ENCODE peak calls at places on chromosome 17, in six cellular contexts. One of them, this sample, is unnamed.
A peak's percentile ranks its signal among the peaks of the same experiment; 100 is the strongest.

GRCh38 chr17:66541461-66542182 is 239.2 kb downstream of the PRKCA start:
- DNase-seq in heart right ventricle: peak; percentile 26
- DNase-seq in AG09309: peak; percentile 82
- DNase-seq in A549: no peak
- DNase-seq in type B pancreatic cell: no peak
- DNase-seq in transverse colon: no peak
- DNase-seq in this sample: no peak

GRCh38 chr17:28634211-28634865 is 10.6 kb downstream of the BLTP2 start:
- DNase-seq in heart right ventricle: no peak
- DNase-seq in AG09309: no peak
- DNase-seq in A549: no peak
- DNase-seq in type B pancreatic cell: no peak
- DNase-seq in transverse colon: no peak
- DNase-seq in this sample: no peak

GRCh38 chr17:2174471-2175293 is 119.8 kb downstream of the HIC1 start:
- DNase-seq in heart right ventricle: peak; percentile 79
- DNase-seq in AG09309: peak; percentile 52
- DNase-seq in A549: no peak
- DNase-seq in type B pancreatic cell: no peak
- DNase-seq in transverse colon: peak; percentile 25
- DNase-seq in this sample: peak; percentile 87

GRCh38 chr17:27049104-27049784 is 244.7 kb upstream of the WSB1 start:
- DNase-seq in heart right ventricle: no peak
- DNase-seq in AG09309: no peak
- DNase-seq in A549: no peak
- DNase-seq in type B pancreatic cell: no peak
- DNase-seq in transverse colon: no peak
- DNase-seq in this sample: no peak

GRCh38 chr17:46868689-46869187 is 17.4 kb downstream of the WNT9B start:
- DNase-seq in heart right ventricle: no peak
- DNase-seq in AG09309: no peak
- DNase-seq in A549: no peak
- DNase-seq in type B pancreatic cell: no peak
- DNase-seq in transverse colon: no peak
- DNase-seq in this sample: no peak

GRCh38 chr17:74018116-74018515 is 185.4 kb upstream of the RPL38 start:
- DNase-seq in heart right ventricle: no peak
- DNase-seq in AG09309: no peak
- DNase-seq in A549: no peak
- DNase-seq in type B pancreatic cell: no peak
- DNase-seq in transverse colon: no peak
- DNase-seq in this sample: no peak

GRCh38 chr17:42553866-42554249 is 1.1 kb downstream of the HSD17B1 start:
- DNase-seq in heart right ventricle: no peak
- DNase-seq in AG09309: no peak
- DNase-seq in A549: no peak
- DNase-seq in type B pancreatic cell: no peak
- DNase-seq in transverse colon: no peak
- DNase-seq in this sample: no peak

GRCh38 chr17:58239987-58240386 is 1.6 kb downstream of the LPO start:
- DNase-seq in heart right ventricle: no peak
- DNase-seq in AG09309: no peak
- DNase-seq in A549: no peak
- DNase-seq in type B pancreatic cell: no peak
- DNase-seq in transverse colon: no peak
- DNase-seq in this sample: no peak

GRCh38 chr17:673200-673681 is 41.4 kb downstream of the VPS53 start:
- DNase-seq in heart right ventricle: no peak
- DNase-seq in AG09309: no peak
- DNase-seq in A549: no peak
- DNase-seq in type B pancreatic cell: no peak
- DNase-seq in transverse colon: no peak
- DNase-seq in this sample: no peak

GRCh38 chr17:79861371-79862216 is 22.4 kb upstream of the CBX4 start:
- DNase-seq in heart right ventricle: no peak
- DNase-seq in AG09309: no peak
- DNase-seq in A549: no peak
- DNase-seq in type B pancreatic cell: no peak
- DNase-seq in transverse colon: peak; percentile 22
- DNase-seq in this sample: no peak

GRCh38 chr17:43360376-43360738 is 38.4 kb upstream of the ARL4D start:
- DNase-seq in heart right ventricle: peak; percentile 66
- DNase-seq in AG09309: peak; percentile 62
- DNase-seq in A549: peak; percentile 69
- DNase-seq in type B pancreatic cell: no peak
- DNase-seq in transverse colon: peak; percentile 72
- DNase-seq in this sample: no peak

GRCh38 chr17:41547921-41548843 is 20.1 kb upstream of the KRT19 start:
- DNase-seq in heart right ventricle: peak; percentile 11
- DNase-seq in AG09309: peak; percentile 96
- DNase-seq in A549: peak; percentile 96
- DNase-seq in type B pancreatic cell: no peak
- DNase-seq in transverse colon: peak; percentile 68
- DNase-seq in this sample: peak; percentile 86

GRCh38 chr17:59342681-59343127 is 11.2 kb downstream of the YPEL2 start:
- DNase-seq in heart right ventricle: no peak
- DNase-seq in AG09309: no peak
- DNase-seq in A549: no peak
- DNase-seq in type B pancreatic cell: no peak
- DNase-seq in transverse colon: no peak
- DNase-seq in this sample: no peak

GRCh38 chr17:41308251-41308917 is 725 bp downstream of the KRTAP16-1 start:
- DNase-seq in heart right ventricle: peak; percentile 34
- DNase-seq in AG09309: no peak
- DNase-seq in A549: no peak
- DNase-seq in type B pancreatic cell: no peak
- DNase-seq in transverse colon: peak; percentile 63
- DNase-seq in this sample: no peak

GRCh38 chr17:1985686-1986085 is 39.4 kb downstream of the RTN4RL1 start:
- DNase-seq in heart right ventricle: no peak
- DNase-seq in AG09309: no peak
- DNase-seq in A549: no peak
- DNase-seq in type B pancreatic cell: no peak
- DNase-seq in transverse colon: no peak
- DNase-seq in this sample: no peak

GRCh38 chr17:14838567-14838966 is 426.6 kb downstream of the PMP22 start:
- DNase-seq in heart right ventricle: no peak
- DNase-seq in AG09309: no peak
- DNase-seq in A549: no peak
- DNase-seq in type B pancreatic cell: no peak
- DNase-seq in transverse colon: no peak
- DNase-seq in this sample: no peak

GRCh38 chr17:18015603-18016002 is 23.4 kb downstream of the ATPAF2 start:
- DNase-seq in heart right ventricle: no peak
- DNase-seq in AG09309: no peak
- DNase-seq in A549: no peak
- DNase-seq in type B pancreatic cell: no peak
- DNase-seq in transverse colon: no peak
- DNase-seq in this sample: no peak

GRCh38 chr17:76136276-76137025 is 4.6 kb downstream of the FOXJ1 start:
- DNase-seq in heart right ventricle: no peak
- DNase-seq in AG09309: no peak
- DNase-seq in A549: no peak
- DNase-seq in type B pancreatic cell: no peak
- DNase-seq in transverse colon: no peak
- DNase-seq in this sample: no peak
- TF ChIP-seq CTCF in heart right ventricle: no peak
- TF ChIP-seq CTCF in AG09309: no peak
- TF ChIP-seq CTCF in A549: no peak
- TF ChIP-seq CTCF in type B pancreatic cell: no peak
- TF ChIP-seq CTCF in transverse colon: no peak
- TF ChIP-seq CTCF in this sample: no peak

GRCh38 chr17:39872700-39873099 is 4.7 kb downstream of the ZPBP2 start:
- DNase-seq in heart right ventricle: no peak
- DNase-seq in AG09309: peak; percentile 1
- DNase-seq in A549: no peak
- DNase-seq in type B pancreatic cell: no peak
- DNase-seq in transverse colon: no peak
- DNase-seq in this sample: no peak
- TF ChIP-seq CTCF in heart right ventricle: peak; percentile 50
- TF ChIP-seq CTCF in AG09309: peak; percentile 36
- TF ChIP-seq CTCF in A549: peak; percentile 24
- TF ChIP-seq CTCF in type B pancreatic cell: no peak
- TF ChIP-seq CTCF in transverse colon: peak; percentile 19
- TF ChIP-seq CTCF in this sample: no peak

DNA sequence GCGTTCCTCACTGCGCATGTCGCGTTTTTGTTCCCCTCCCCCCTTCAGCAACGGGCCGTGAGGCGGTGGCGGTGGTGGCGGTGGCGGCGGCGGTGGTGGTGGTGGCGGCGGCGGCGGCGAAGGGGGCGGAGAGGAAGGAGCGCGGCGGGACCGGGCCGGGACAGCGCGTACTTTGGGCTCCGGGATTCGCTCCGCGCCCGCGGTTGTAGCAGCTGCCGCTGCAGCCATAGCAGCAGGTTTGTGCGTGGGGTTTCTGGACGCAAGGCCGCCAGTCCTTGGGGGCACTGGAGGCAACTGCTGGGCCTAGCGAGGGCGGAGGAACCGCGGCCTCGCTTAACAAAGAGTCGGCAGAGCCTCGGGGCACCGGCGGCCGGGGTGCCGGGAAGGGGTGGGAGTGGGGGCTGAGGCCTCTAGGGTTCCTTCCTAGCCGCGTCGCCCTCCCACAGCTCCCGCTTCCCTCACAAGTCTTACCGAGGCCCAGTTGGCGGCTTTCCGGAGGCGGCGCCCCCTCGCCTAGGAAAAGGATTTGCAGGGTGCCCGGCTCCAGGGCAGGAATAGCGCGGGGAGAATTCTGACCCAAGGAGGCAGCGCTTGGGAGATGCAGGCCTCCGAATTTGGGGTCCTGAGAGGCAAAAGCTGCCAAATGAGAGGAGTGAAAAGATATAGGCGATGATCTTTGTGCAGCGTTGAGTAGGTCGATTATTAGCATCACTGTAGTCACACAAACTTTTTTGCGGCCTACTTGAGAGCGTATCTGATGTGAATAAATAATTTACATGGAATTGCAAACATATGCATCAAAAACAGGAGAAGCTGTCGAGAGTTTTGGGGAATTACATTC is at the start of gene DDX42:
- DNase-seq in heart right ventricle: peak; percentile 92
- DNase-seq in AG09309: no peak
- DNase-seq in A549: peak; percentile 58
- DNase-seq in type B pancreatic cell: peak; percentile 93
- DNase-seq in transverse colon: peak; percentile 94
- DNase-seq in this sample: peak; percentile 95
- TF ChIP-seq CTCF in heart right ventricle: no peak
- TF ChIP-seq CTCF in AG09309: no peak
- TF ChIP-seq CTCF in A549: no peak
- TF ChIP-seq CTCF in type B pancreatic cell: peak; percentile 46
- TF ChIP-seq CTCF in transverse colon: no peak
- TF ChIP-seq CTCF in this sample: peak; percentile 22

GRCh38 chr17:76957600-76958464 is 89.6 kb downstream of the MGAT5B start:
- DNase-seq in heart right ventricle: no peak
- DNase-seq in AG09309: no peak
- DNase-seq in A549: no peak
- DNase-seq in type B pancreatic cell: no peak
- DNase-seq in transverse colon: no peak
- DNase-seq in this sample: no peak
- TF ChIP-seq CTCF in heart right ventricle: no peak
- TF ChIP-seq CTCF in AG09309: no peak
- TF ChIP-seq CTCF in A549: no peak
- TF ChIP-seq CTCF in type B pancreatic cell: no peak
- TF ChIP-seq CTCF in transverse colon: no peak
- TF ChIP-seq CTCF in this sample: no peak

DNA sequence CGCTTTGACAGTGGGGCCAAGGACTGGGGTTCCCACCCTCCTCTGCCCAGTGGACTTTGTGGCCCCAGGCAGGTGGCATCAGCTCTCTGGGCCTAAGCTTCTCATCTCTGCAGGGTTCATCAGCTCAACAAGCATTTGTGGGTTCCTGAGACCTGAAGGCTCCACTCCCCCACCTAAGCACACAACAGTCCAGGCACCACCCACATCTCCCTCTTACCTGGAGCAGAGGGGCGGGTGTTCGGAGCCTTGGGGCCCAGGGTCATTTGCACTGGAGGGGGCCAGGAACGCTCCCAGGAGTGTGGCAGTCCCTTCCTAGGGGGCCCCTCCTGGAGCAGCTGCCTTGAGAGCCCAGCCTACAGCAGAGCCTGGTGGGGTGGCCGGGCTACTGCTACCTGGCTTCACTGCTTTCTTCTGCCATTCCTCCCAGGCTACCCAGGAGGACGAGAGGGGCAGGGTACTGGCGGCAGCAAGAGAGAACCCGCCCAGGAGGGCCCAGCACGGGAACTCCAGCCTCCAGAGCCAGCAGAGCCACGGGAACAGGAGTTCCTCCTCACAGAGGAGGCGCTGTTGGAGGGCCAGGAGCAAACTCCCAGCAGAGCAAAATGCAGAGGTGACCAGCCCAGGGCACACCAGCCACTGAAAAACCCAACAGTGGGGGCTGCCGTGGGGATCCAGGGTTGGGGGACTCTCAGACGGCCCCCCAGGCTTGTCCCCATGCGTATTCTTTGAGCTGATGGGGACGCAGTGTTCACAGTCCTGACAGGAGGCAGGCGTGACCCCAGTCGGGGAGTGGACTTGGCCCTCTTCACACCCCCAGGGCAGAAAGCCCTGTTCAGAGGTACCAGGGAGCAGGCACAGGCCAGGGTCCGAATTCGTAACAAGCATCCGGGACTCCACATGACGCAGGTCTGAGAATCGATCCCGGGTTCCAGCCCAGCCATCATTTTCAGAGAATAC is 35.1 kb upstream of the SLC38A10 start:
- DNase-seq in heart right ventricle: no peak
- DNase-seq in AG09309: no peak
- DNase-seq in A549: peak; percentile 71
- DNase-seq in type B pancreatic cell: no peak
- DNase-seq in transverse colon: peak; percentile 61
- DNase-seq in this sample: no peak
- TF ChIP-seq CTCF in heart right ventricle: no peak
- TF ChIP-seq CTCF in AG09309: no peak
- TF ChIP-seq CTCF in A549: peak; percentile 28
- TF ChIP-seq CTCF in type B pancreatic cell: no peak
- TF ChIP-seq CTCF in transverse colon: no peak
- TF ChIP-seq CTCF in this sample: no peak

GRCh38 chr17:3681565-3681964 is 13.0 kb downstream of the EMC6 start:
- DNase-seq in heart right ventricle: no peak
- DNase-seq in AG09309: no peak
- DNase-seq in A549: no peak
- DNase-seq in type B pancreatic cell: no peak
- DNase-seq in transverse colon: no peak
- DNase-seq in this sample: no peak
- TF ChIP-seq CTCF in heart right ventricle: no peak
- TF ChIP-seq CTCF in AG09309: no peak
- TF ChIP-seq CTCF in A549: no peak
- TF ChIP-seq CTCF in type B pancreatic cell: no peak
- TF ChIP-seq CTCF in transverse colon: no peak
- TF ChIP-seq CTCF in this sample: no peak

DNA sequence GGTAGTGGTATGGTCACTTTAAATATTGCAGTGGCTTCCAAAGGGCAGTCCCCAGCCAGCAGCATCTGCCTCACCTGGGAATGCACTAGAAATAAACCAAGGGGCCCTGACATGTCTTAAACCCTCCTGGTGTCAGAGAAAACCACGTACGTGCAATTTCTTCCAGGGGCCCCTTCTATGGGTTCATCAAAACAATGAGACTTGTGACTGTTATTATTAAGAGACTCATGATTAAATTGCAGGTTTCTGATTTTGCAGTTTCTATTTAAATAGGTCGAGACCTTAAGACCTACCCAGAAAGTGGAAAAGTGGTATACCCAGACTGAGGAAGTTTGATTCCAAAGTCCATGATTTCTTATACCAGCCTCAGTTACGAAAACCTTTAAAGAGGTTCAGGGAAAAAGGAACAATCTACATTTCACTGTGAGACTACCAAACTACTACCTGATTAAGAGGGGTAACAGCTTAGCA is 746 bp upstream of the POLG2 start:
- DNase-seq in heart right ventricle: no peak
- DNase-seq in AG09309: no peak
- DNase-seq in A549: no peak
- DNase-seq in type B pancreatic cell: no peak
- DNase-seq in transverse colon: no peak
- DNase-seq in this sample: no peak
- TF ChIP-seq CTCF in heart right ventricle: no peak
- TF ChIP-seq CTCF in AG09309: no peak
- TF ChIP-seq CTCF in A549: peak; percentile 9
- TF ChIP-seq CTCF in type B pancreatic cell: peak; percentile 4
- TF ChIP-seq CTCF in transverse colon: no peak
- TF ChIP-seq CTCF in this sample: no peak